ENCODE peak calls at places on chromosomes 13 and 19, in six cellular contexts. D is T1000, Z is fibroblast of pulmonary artery, W is tibial nerve, B is T follicular helper cell, I is MCF 10A. S is an unnamed sample.

GRCh38 chr19:14632286-14632685 is 42.4 kb downstream of the ADGRE3 start:
- DNase-seq in D (no peak), Z (peak; percentile 24), W (no peak), B (no peak), I (peak; percentile 56), S (peak; percentile 53)

GRCh38 chr19:14090509-14091085 is at the start of gene SAMD1:
- DNase-seq in D (peak; percentile 52), Z (peak; percentile 92), W (peak; percentile 89), B (peak; percentile 82), I (peak; percentile 78), S (peak; percentile 80)

GRCh38 chr19:48290341-48290922 is 20.6 kb downstream of the ZNF114 start:
- DNase-seq in D (peak; percentile 15), Z (peak; percentile 29), W (no peak), B (no peak), I (peak; percentile 36), S (no peak)

GRCh38 chr13:28628250-28628649 is 30.7 kb upstream of the POMP start:
- DNase-seq in D (no peak), Z (no peak), W (no peak), B (no peak), I (no peak), S (no peak)

GRCh38 chr13:50891206-50891605 is 18.4 kb upstream of the RNASEH2B start:
- DNase-seq in D (no peak), Z (no peak), W (no peak), B (no peak), I (no peak), S (no peak)

GRCh38 chr19:40005670-40006272 is 8.9 kb downstream of the ZNF546 start:
- DNase-seq in D (no peak), Z (no peak), W (no peak), B (no peak), I (no peak), S (no peak)

GRCh38 chr19:2552859-2553258 is 76.9 kb downstream of the GADD45B start:
- DNase-seq in D (no peak), Z (no peak), W (no peak), B (peak; percentile 20), I (no peak), S (peak; percentile 61)

GRCh38 chr19:17915940-17916593 is 16.7 kb upstream of the CCDC124 start:
- DNase-seq in D (no peak), Z (no peak), W (no peak), B (no peak), I (peak; percentile 80), S (peak; percentile 89)

GRCh38 chr19:17943284-17944221 is 10.7 kb downstream of the CCDC124 start:
- DNase-seq in D (no peak), Z (no peak), W (no peak), B (no peak), I (no peak), S (no peak)

S was measured in PC-3.